ENCODE peak calls at places on chromosome 5, in nine cellular contexts. U is MM.1S, N is HFFc6, S is bronchial epithelial cell, V is PC-9, W is ovary, F is cardiac fibroblast, H is activated B cell treated with CpG ODN at 0.5 μM for 24 hours, C is endothelial cell. G is an unnamed sample.
A peak's percentile ranks its signal among the peaks of the same experiment; 100 is the strongest.

GRCh38 chr5:57174850-57175525 is 1.1 kb downstream of the GPBP1 start:
- DNase-seq in C (no peak), U (peak; percentile 21), H (no peak), S (no peak), W (no peak), F (no peak), N (no peak), V (no peak), G (no peak)

GRCh38 chr5:41182666-41183065 is 30.7 kb downstream of the C6 start:
- DNase-seq in C (no peak), U (no peak), N (no peak), H (no peak), W (no peak), V (no peak), F (no peak), S (no peak), G (no peak)

GRCh38 chr5:56314536-56314935 is 81.4 kb upstream of the ANKRD55 start:
- DNase-seq in U (no peak), N (no peak), W (no peak), H (peak; percentile 30), S (no peak), C (peak; percentile 15), F (no peak), V (no peak), G (no peak)

GRCh38 chr5:172312286-172312685 is 28.7 kb upstream of the UBTD2 start:
- DNase-seq in F (no peak), S (no peak), V (no peak), H (no peak), W (no peak), C (no peak), N (peak; percentile 15), U (no peak), G (no peak)

GRCh38 chr5:137376127-137376526 is 123.0 kb downstream of the SPOCK1 start:
- DNase-seq in V (no peak), W (no peak), H (no peak), C (no peak), N (no peak), U (no peak), F (no peak), S (no peak), G (no peak)

GRCh38 chr5:61618577-61618976 is 286.5 kb downstream of the ZSWIM6 start:
- DNase-seq in N (no peak), W (no peak), V (no peak), C (no peak), F (no peak), H (no peak), S (no peak), U (no peak), G (no peak)

GRCh38 chr5:81205058-81205457 is 28.1 kb upstream of the CKMT2 start:
- DNase-seq in V (no peak), F (no peak), W (no peak), S (no peak), H (no peak), U (no peak), C (no peak), N (no peak), G (no peak)

GRCh38 chr5:9617191-9617590 is 13.0 kb downstream of the TAS2R1 start:
- DNase-seq in N (no peak), U (no peak), V (no peak), S (no peak), C (no peak), H (no peak), W (no peak), F (no peak), G (no peak)

GRCh38 chr5:64074533-64074932 is 91.1 kb upstream of the RNF180 start:
- DNase-seq in H (no peak), V (no peak), U (peak; percentile 60), C (peak; percentile 33), W (no peak), N (peak; percentile 21), F (peak; percentile 41), S (peak; percentile 63), G (no peak)

GRCh38 chr5:127041571-127041970 is 11.2 kb upstream of the MARCHF3 start:
- DNase-seq in S (peak; percentile 62), C (no peak), F (peak; percentile 30), N (no peak), U (no peak), W (no peak), H (no peak), V (no peak), G (no peak)

GRCh38 chr5:96654209-96654608 is 8.0 kb upstream of the CAST start:
- DNase-seq in U (peak; percentile 68), W (no peak), H (no peak), C (no peak), S (no peak), N (no peak), F (no peak), V (no peak), G (no peak)

GRCh38 chr5:143148461-143149170 is 254.9 kb downstream of the NR3C1 start:
- DNase-seq in U (no peak), H (no peak), W (no peak), F (peak; percentile 68), S (peak; percentile 78), N (peak; percentile 23), C (no peak), V (no peak), G (no peak)

GRCh38 chr5:151186052-151186451 is 28.5 kb upstream of the ANXA6 start:
- DNase-seq in C (no peak), F (no peak), H (no peak), N (no peak), S (no peak), U (no peak), V (no peak), W (no peak), G (no peak)

GRCh38 chr5:160770718-160771117 is 81.3 kb downstream of the ATP10B start:
- DNase-seq in V (no peak), S (no peak), N (no peak), W (no peak), C (no peak), U (no peak), H (no peak), F (no peak), G (no peak)

GRCh38 chr5:1523480-1523792 is 324 bp downstream of the LPCAT1 start:
- DNase-seq in H (no peak), N (no peak), S (no peak), U (no peak), C (no peak), W (no peak), V (no peak), F (no peak), G (peak; percentile 65)

GRCh38 chr5:146109379-146109778 is 4.0 kb upstream of the PLAC8L1 start:
- DNase-seq in U (no peak), C (no peak), F (no peak), V (no peak), N (no peak), W (no peak), H (no peak), S (no peak), G (no peak)

GRCh38 chr5:122120957-122121356 is 8.4 kb upstream of the ZNF474 start:
- DNase-seq in F (no peak), W (no peak), C (no peak), V (peak; percentile 69), N (peak; percentile 46), U (no peak), S (peak; percentile 89), H (no peak), G (no peak)

GRCh38 chr5:102955463-102955862 is 164.5 kb downstream of the GIN1 start:
- DNase-seq in C (no peak), F (no peak), H (no peak), S (no peak), U (no peak), V (no peak), W (no peak), N (no peak), G (no peak)

GRCh38 chr5:123543438-123543837 is 31.5 kb downstream of the CSNK1G3 start:
- DNase-seq in H (no peak), V (no peak), N (no peak), C (no peak), S (peak; percentile 42), W (no peak), F (no peak), U (no peak), G (no peak)

GRCh38 chr5:123540534-123540933 is 28.6 kb downstream of the CSNK1G3 start:
- DNase-seq in H (no peak), C (no peak), W (no peak), U (no peak), N (no peak), F (no peak), S (no peak), V (no peak), G (no peak)

GRCh38 chr5:123546657-123547056 is 34.7 kb downstream of the CSNK1G3 start:
- DNase-seq in V (no peak), U (no peak), H (no peak), W (no peak), F (no peak), N (no peak), C (no peak), S (no peak), G (no peak)

GRCh38 chr5:123549256-123549904 is 37.4 kb downstream of the CSNK1G3 start:
- DNase-seq in C (no peak), V (no peak), F (no peak), U (peak; percentile 93), S (no peak), W (no peak), H (peak; percentile 42), N (no peak), G (no peak)

DNA sequence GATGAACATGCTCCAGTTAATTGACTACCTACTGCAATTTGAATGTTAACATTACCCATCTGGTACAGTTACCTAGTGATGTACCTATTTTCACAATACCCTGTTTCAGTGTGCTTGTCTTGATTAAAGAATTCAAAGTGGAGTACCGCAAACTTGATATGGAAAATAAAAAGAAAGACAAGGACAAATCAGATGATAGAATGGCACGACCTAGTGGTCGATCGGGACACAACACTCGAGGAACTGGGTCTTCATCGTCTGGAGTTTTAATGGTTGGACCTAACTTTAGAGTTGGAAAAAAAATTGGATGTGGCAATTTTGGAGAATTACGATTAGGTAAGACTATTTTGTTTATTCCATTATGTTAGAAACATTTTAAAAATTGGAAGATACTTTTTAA is 33.5 kb downstream of the CSNK1G3 start:
- DNase-seq in W (no peak), F (peak; percentile 4), N (peak; percentile 8), S (no peak), U (peak; percentile 40), C (peak; percentile 14), V (no peak), H (no peak), G (no peak)
- TF ChIP-seq CTCF in W (no peak), F (peak; percentile 55), N (peak; percentile 77), S (peak; percentile 3), U (peak; percentile 74), C (peak; percentile 57), V (no peak), H (no peak), G (peak; percentile 65)

GRCh38 chr5:42889311-42889933 is 77.7 kb upstream of the SELENOP start:
- DNase-seq in N (peak; percentile 41), H (no peak), U (peak; percentile 74), S (peak; percentile 68), C (peak; percentile 80), V (peak; percentile 68), W (peak; percentile 69), F (peak; percentile 83), G (no peak)
- TF ChIP-seq CTCF in N (peak; percentile 86), H (peak; percentile 69), U (peak; percentile 93), S (peak; percentile 77), C (peak; percentile 72), V (peak; percentile 99), W (peak; percentile 87), F (peak; percentile 93), G (peak; percentile 90)

GRCh38 chr5:109409844-109410388 is at the start of gene PJA2:
- DNase-seq in W (peak; percentile 99), F (peak; percentile 100), N (peak; percentile 100), S (peak; percentile 99), U (peak; percentile 97), V (peak; percentile 98), H (peak; percentile 96), C (peak; percentile 98), G (peak; percentile 98)
- TF ChIP-seq CTCF in W (peak; percentile 41), F (peak; percentile 36), N (peak; percentile 67), S (peak; percentile 27), U (peak; percentile 6), V (no peak), H (no peak), C (peak; percentile 60), G (peak; percentile 59)

GRCh38 chr5:15183520-15183919 is 311.9 kb upstream of the ANKH start:
- DNase-seq in S (peak; percentile 14), U (no peak), W (no peak), V (no peak), H (no peak), C (no peak), N (no peak), F (peak; percentile 6), G (no peak)
- TF ChIP-seq CTCF in S (peak; percentile 9), U (no peak), W (no peak), V (peak; percentile 24), H (no peak), C (peak; percentile 16), N (peak; percentile 50), F (peak; percentile 32), G (peak; percentile 51)